ENCODE peak calls at places on chromosomes 7 and 10, in five cellular contexts. J is A549, Z is K562, D is HepG2, L is endothelial cell of umbilical vein. R is an unnamed sample.

GRCh38 chr7:99386584-99387238 is 12.2 kb downstream of the ARPC1B start:
- DNase-seq in J (peak), Z (peak), D (peak), L (peak), R (peak)

GRCh38 chr10:98041352-98042043 is 11.1 kb upstream of the CRTAC1 start:
- DNase-seq in J (peak), Z (peak), D (peak), L (peak), R (peak)

GRCh38 chr10:66917104-66917503 is 8.7 kb upstream of the LRRTM3 start:
- DNase-seq in J (no peak), Z (no peak), D (no peak), L (no peak), R (no peak)

GRCh38 chr10:79129361-79129997 is 60.7 kb downstream of the ZMIZ1 start:
- DNase-seq in J (no peak), Z (peak), D (peak), L (peak), R (peak)

GRCh38 chr7:151727579-151728285 is 149.2 kb downstream of the PRKAG2 start:
- DNase-seq in J (peak), Z (peak), D (no peak), L (peak), R (peak)

GRCh38 chr10:46290101-46290884 is 3.5 kb downstream of the ANTXRL start:
- DNase-seq in J (no peak), Z (peak), D (no peak), L (no peak), R (no peak)

GRCh38 chr10:13536674-13537366 is 8.0 kb upstream of the BEND7 start:
- DNase-seq in J (peak), Z (peak), D (peak), L (peak), R (peak)

GRCh38 chr10:66717221-66717981 is 208.4 kb upstream of the LRRTM3 start:
- DNase-seq in J (no peak), Z (no peak), D (no peak), L (no peak), R (no peak)

GRCh38 chr10:8596929-8597472 is 542.5 kb downstream of the GATA3 start:
- DNase-seq in J (no peak), Z (no peak), D (no peak), L (no peak), R (no peak)

GRCh38 chr7:44218418-44219201 is 17.8 kb downstream of the YKT6 start:
- DNase-seq in J (no peak), Z (peak), D (peak), L (no peak), R (no peak)

GRCh38 chr7:7761974-7762769 is 43.8 kb upstream of the RPA3 start:
- DNase-seq in J (peak), Z (no peak), D (no peak), L (peak), R (no peak)

GRCh38 chr10:44965651-44966097 is 6.1 kb downstream of the RASSF4 start:
- DNase-seq in J (no peak), Z (no peak), D (no peak), L (no peak), R (no peak)

GRCh38 chr10:59677253-59677831 is 32.3 kb downstream of the SLC16A9 start:
- DNase-seq in J (no peak), Z (no peak), D (peak), L (no peak), R (no peak)

GRCh38 chr7:96962221-96962620 is 43.1 kb upstream of the DLX6 start:
- DNase-seq in J (no peak), Z (no peak), D (no peak), L (no peak), R (no peak)

GRCh38 chr10:69636626-69637550 is 6.8 kb downstream of the FAM241B start:
- DNase-seq in J (peak), Z (no peak), D (no peak), L (no peak), R (peak)

GRCh38 chr7:139901411-139901810 is 72.3 kb downstream of the TBXAS1 start:
- DNase-seq in J (no peak), Z (no peak), D (no peak), L (no peak), R (peak)

GRCh38 chr10:22579826-22580225 is 134.6 kb downstream of the PIP4K2A start:
- DNase-seq in J (no peak), Z (no peak), D (no peak), L (no peak), R (no peak)

GRCh38 chr7:9097565-9098060 is 664.2 kb downstream of the NXPH1 start:
- DNase-seq in J (no peak), Z (no peak), D (no peak), L (no peak), R (no peak)

GRCh38 chr10:131974034-131974817 is 7.5 kb downstream of the BNIP3 start:
- DNase-seq in J (no peak), Z (no peak), D (no peak), L (no peak), R (no peak)

GRCh38 chr10:97042716-97043562 is 142.8 kb downstream of the SLIT1 start:
- DNase-seq in J (no peak), Z (no peak), D (no peak), L (no peak), R (no peak)

GRCh38 chr7:35036361-35037171 is 719 bp downstream of the DPY19L1 start:
- DNase-seq in J (peak), Z (peak), D (peak), L (peak), R (peak)

GRCh38 chr10:121087688-121088087 is 236.5 kb downstream of the WDR11 start:
- DNase-seq in J (no peak), Z (no peak), D (no peak), L (no peak), R (no peak)

GRCh38 chr7:27442446-27442845 is 199.8 kb downstream of the EVX1 start:
- DNase-seq in J (peak), Z (no peak), D (no peak), L (no peak), R (no peak)

GRCh38 chr7:151822541-151823181 is 54.3 kb downstream of the PRKAG2 start:
- DNase-seq in J (no peak), Z (no peak), D (no peak), L (peak), R (no peak)

GRCh38 chr7:117212969-117213877 is 109.6 kb downstream of the WNT2 start:
- DNase-seq in J (peak), Z (peak), D (peak), L (peak), R (peak)

GRCh38 chr7:131250331-131250730 is 77.3 kb upstream of the MKLN1 start:
- DNase-seq in J (no peak), Z (no peak), D (no peak), L (no peak), R (no peak)

GRCh38 chr10:6142644-6143043 is 53.8 kb downstream of the RBM17 start:
- DNase-seq in J (no peak), Z (no peak), D (no peak), L (no peak), R (no peak)

GRCh38 chr10:15518256-15518655 is 147.2 kb upstream of the FAM171A1 start:
- DNase-seq in J (no peak), Z (no peak), D (no peak), L (no peak), R (no peak)

GRCh38 chr7:151019130-151019447 is 5.2 kb downstream of the ATG9B start:
- DNase-seq in J (no peak), Z (no peak), D (no peak), L (no peak), R (no peak)

GRCh38 chr10:99652800-99653390 is 6.4 kb upstream of the ENTPD7 start:
- DNase-seq in J (no peak), Z (no peak), D (no peak), L (no peak), R (no peak)

GRCh38 chr10:104824378-104825006 is 183.4 kb downstream of the SORCS3 start:
- DNase-seq in J (peak), Z (peak), D (no peak), L (no peak), R (peak)

GRCh38 chr10:77925795-77926565 is 575 bp downstream of the DLG5 start:
- DNase-seq in J (peak), Z (peak), D (no peak), L (peak), R (peak)

DNA sequence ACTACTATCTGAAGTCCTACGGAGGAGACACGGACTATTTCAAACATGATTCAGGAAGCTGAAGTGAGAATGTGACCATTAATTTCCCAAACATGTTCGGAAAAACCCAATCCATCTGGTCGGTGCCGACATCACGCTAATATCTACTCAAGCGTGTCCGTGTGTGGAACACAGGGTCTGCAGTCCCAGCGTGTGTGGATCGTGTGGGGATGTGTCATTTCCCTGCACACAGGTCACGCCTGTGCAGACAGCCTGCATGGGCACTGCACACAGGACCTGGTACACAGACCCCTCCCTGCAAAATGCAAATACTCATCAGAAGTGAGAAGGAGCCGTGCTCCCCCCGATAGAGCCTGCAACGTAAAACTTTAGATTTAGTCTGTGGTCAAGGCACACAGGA is 57.8 kb downstream of the CARD11 start:
- DNase-seq in J (no peak), Z (no peak), D (no peak), L (no peak), R (no peak)
- TF ChIP-seq MYC in J (no peak), Z (no peak), D (no peak), L (no peak), R (no peak)

GRCh38 chr7:76069238-76069638 is 21.3 kb downstream of the MDH2 start:
- DNase-seq in J (peak), Z (peak), D (no peak), L (peak), R (peak)
- TF ChIP-seq MAX in J (peak), Z (no peak), D (no peak), L (no peak), R (no peak)

DNA sequence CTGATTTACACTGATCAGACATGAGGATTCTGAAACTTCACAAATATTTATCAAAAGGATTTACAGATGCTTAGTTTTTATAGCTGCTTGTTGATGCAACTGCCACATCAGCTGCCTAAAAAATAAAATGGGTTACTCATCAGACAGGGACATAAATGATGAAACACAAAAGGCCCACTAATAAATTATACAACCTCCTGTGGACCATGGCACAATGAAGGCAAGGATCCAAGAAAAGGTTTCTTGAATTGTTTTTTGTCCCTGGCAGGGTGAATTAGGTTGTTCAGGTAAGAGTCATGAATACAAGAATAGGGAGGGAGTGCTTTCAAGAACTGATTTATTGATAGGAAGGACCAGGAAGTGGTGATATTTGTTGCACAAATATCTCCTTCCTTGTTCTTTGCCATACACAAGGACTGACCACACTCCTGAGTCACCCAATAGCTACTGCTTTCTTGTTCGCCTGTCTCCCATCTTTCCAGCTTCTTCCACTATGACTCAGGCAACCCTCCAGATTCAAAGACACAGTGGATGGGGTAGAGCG is 234.5 kb downstream of the AHR start:
- DNase-seq in J (peak), Z (no peak), D (no peak), L (no peak), R (peak)
- TF ChIP-seq MYC in J (no peak), Z (no peak), D (no peak), L (no peak), R (no peak)

GRCh38 chr7:29641651-29642050 is 78.0 kb downstream of the PRR15 start:
- DNase-seq in J (no peak), Z (no peak), D (no peak), L (peak), R (no peak)
- TF ChIP-seq MAX in J (no peak), Z (no peak), D (no peak), L (no peak), R (no peak)